ENCODE peak calls at places on chromosomes 4 and X, in five cellular contexts. Z, L, U, G and Y are unnamed samples.

GRCh38 chrX:102768984-102769761 is 48.6 kb downstream of the GPRASP3 start:
- DNase-seq in Z (peak), L (peak), U (peak), G (peak), Y (peak)

GRCh38 chr4:82710202-82710929 is 88.2 kb downstream of the SCD5 start:
- DNase-seq in Z (peak), L (no peak), U (no peak), G (no peak), Y (no peak)

GRCh38 chrX:77793950-77794349 is 7.9 kb upstream of the ATRX start:
- DNase-seq in Z (no peak), L (no peak), U (no peak), G (no peak), Y (no peak)

GRCh38 chr4:120921456-120922389 is 803 bp downstream of the PRDM5 start:
- DNase-seq in Z (no peak), L (peak), U (peak), G (no peak), Y (no peak)

GRCh38 chrX:100413231-100413630 is 3.2 kb upstream of the PCDH19 start:
- DNase-seq in Z (peak), L (no peak), U (no peak), G (peak), Y (peak)

GRCh38 chr4:144819591-144819990 is 173.6 kb downstream of the HHIP start:
- DNase-seq in Z (no peak), L (no peak), U (no peak), G (no peak), Y (no peak)

GRCh38 chrX:139862208-139862607 is 70.6 kb downstream of the ATP11C start:
- DNase-seq in Z (no peak), L (no peak), U (no peak), G (no peak), Y (no peak)

GRCh38 chr4:57876934-57877554 is 766.9 kb upstream of the IGFBP7 start:
- DNase-seq in Z (no peak), L (no peak), U (no peak), G (no peak), Y (no peak)

GRCh38 chrX:126836195-126836594 is 16.7 kb downstream of the PRR32 start:
- DNase-seq in Z (no peak), L (no peak), U (no peak), G (no peak), Y (no peak)

GRCh38 chrX:102129473-102129872 is 4.0 kb downstream of the TCEAL2 start:
- DNase-seq in Z (no peak), L (no peak), U (no peak), G (peak), Y (no peak)

GRCh38 chrX:39174761-39175417 is 373.6 kb downstream of the MID1IP1 start:
- DNase-seq in Z (no peak), L (peak), U (no peak), G (no peak), Y (no peak)

GRCh38 chr4:174086829-174087799 is 196.4 kb downstream of the FBXO8 start:
- DNase-seq in Z (no peak), L (no peak), U (no peak), G (no peak), Y (no peak)

GRCh38 chr4:69601065-69601464 is 38.4 kb downstream of the UGT2A2 start:
- DNase-seq in Z (no peak), L (no peak), U (no peak), G (no peak), Y (no peak)

GRCh38 chrX:39065051-39065871 is 264.0 kb downstream of the MID1IP1 start:
- DNase-seq in Z (peak), L (no peak), U (no peak), G (no peak), Y (no peak)

GRCh38 chrX:10327651-10328050 is 170.9 kb downstream of the CLCN4 start:
- DNase-seq in Z (no peak), L (no peak), U (no peak), G (no peak), Y (no peak)

GRCh38 chrX:107667426-107667825 is 39.1 kb downstream of the PRPS1 start:
- DNase-seq in Z (no peak), L (no peak), U (no peak), G (no peak), Y (no peak)

GRCh38 chr4:188613976-188614375 is 474.7 kb downstream of the TRIML1 start:
- DNase-seq in Z (no peak), L (no peak), U (no peak), G (no peak), Y (no peak)

GRCh38 chrX:49190783-49191032 is 4.5 kb upstream of the PRICKLE3 start:
- DNase-seq in Z (no peak), L (no peak), U (no peak), G (no peak), Y (no peak)